ENCODE peak calls at places on chromosomes 13 and 19, in seven cellular contexts. B, M, F, X, R, V and H are unnamed samples.
A peak's percentile ranks its signal among the peaks of the same experiment; 100 is the strongest.

GRCh38 chr13:50651916-50652315 is 191.6 kb downstream of the DLEU7 start:
- DNase-seq in B (no peak), M (no peak), F (no peak), X (no peak), R (no peak), V (no peak), H (no peak)

GRCh38 chr19:495440-496332 is 600 bp upstream of the MADCAM1 start:
- DNase-seq in B (no peak), M (peak; percentile 43), F (peak; percentile 86), X (peak; percentile 54), R (no peak), V (no peak), H (peak; percentile 69)

GRCh38 chr19:14393303-14393702 is 12.1 kb downstream of the ADGRE5 start:
- DNase-seq in B (no peak), M (no peak), F (peak; percentile 69), X (no peak), R (no peak), V (no peak), H (no peak)

GRCh38 chr19:49875801-49876421 is 1.2 kb downstream of the AKT1S1 start:
- DNase-seq in B (no peak), M (no peak), F (peak; percentile 65), X (peak; percentile 87), R (peak; percentile 85), V (peak; percentile 41), H (peak; percentile 69)

GRCh38 chr13:97018029-97018819 is 23.9 kb upstream of the OXGR1 start:
- DNase-seq in B (no peak), M (peak; percentile 30), F (peak; percentile 51), X (no peak), R (no peak), V (peak; percentile 15), H (peak; percentile 73)

GRCh38 chr19:37979547-37980082 is 72.6 kb downstream of the SIPA1L3 start:
- DNase-seq in B (no peak), M (peak; percentile 67), F (no peak), X (no peak), R (no peak), V (no peak), H (no peak)

GRCh38 chr13:28136916-28137315 is 1.4 kb upstream of the PAN3 start:
- DNase-seq in B (no peak), M (no peak), F (no peak), X (no peak), R (no peak), V (no peak), H (peak; percentile 74)

GRCh38 chr13:36601186-36601585 is 72.6 kb upstream of the SERTM1 start:
- DNase-seq in B (no peak), M (no peak), F (no peak), X (no peak), R (no peak), V (no peak), H (no peak)

GRCh38 chr13:112073245-112074138 is 6.5 kb downstream of the SOX1 start:
- DNase-seq in B (no peak), M (no peak), F (peak; percentile 83), X (no peak), R (no peak), V (no peak), H (no peak)

GRCh38 chr19:37855098-37855497 is 51.3 kb downstream of the WDR87 start:
- DNase-seq in B (peak; percentile 67), M (no peak), F (no peak), X (no peak), R (peak; percentile 50), V (peak; percentile 49), H (peak; percentile 12)

GRCh38 chr19:17289489-17289888 is 7.8 kb downstream of the ANKLE1 start:
- DNase-seq in B (no peak), M (no peak), F (peak; percentile 91), X (peak; percentile 79), R (no peak), V (no peak), H (peak; percentile 86)